ENCODE peak calls at places on chromosomes 13 and 19, in eight cellular contexts. T, O, V, R, C, L, Q and B are unnamed samples.

GRCh38 chr13:113845723-113846638 is 17.9 kb downstream of the GAS6 start:
- DNase-seq in T (no peak), O (no peak), V (no peak), R (peak), C (no peak), L (no peak), Q (no peak), B (no peak)

GRCh38 chr13:20349564-20350379 is 117.7 kb upstream of the GJB6 start:
- DNase-seq in T (no peak), O (no peak), V (no peak), R (no peak), C (no peak), L (no peak), Q (no peak), B (no peak)

GRCh38 chr19:18906605-18907519 is 10.9 kb upstream of the CERS1 start:
- DNase-seq in T (no peak), O (no peak), V (no peak), R (no peak), C (no peak), L (no peak), Q (no peak), B (no peak)

GRCh38 chr13:67042556-67042955 is 187.6 kb downstream of the PCDH9 start:
- DNase-seq in T (no peak), O (no peak), V (no peak), R (no peak), C (no peak), L (no peak), Q (no peak), B (no peak)

GRCh38 chr13:91643394-91643793 is 245.0 kb downstream of the GPC5 start:
- DNase-seq in T (no peak), O (no peak), V (no peak), R (no peak), C (no peak), L (no peak), Q (no peak), B (no peak)

GRCh38 chr19:16862826-16863405 is 25.9 kb upstream of the F2RL3 start:
- DNase-seq in T (no peak), O (no peak), V (no peak), R (no peak), C (no peak), L (no peak), Q (no peak), B (no peak)

GRCh38 chr19:17121736-17122293 is 46.2 kb downstream of the MYO9B start:
- DNase-seq in T (no peak), O (no peak), V (peak), R (no peak), C (no peak), L (peak), Q (no peak), B (no peak)

GRCh38 chr13:51805925-51806324 is 2.0 kb upstream of the DHRS12 start:
- DNase-seq in T (no peak), O (no peak), V (no peak), R (no peak), C (no peak), L (no peak), Q (no peak), B (no peak)

GRCh38 chr13:102742506-102742905 is 31.1 kb downstream of the TEX30 start:
- DNase-seq in T (no peak), O (no peak), V (no peak), R (no peak), C (no peak), L (no peak), Q (no peak), B (no peak)

GRCh38 chr13:59409211-59409610 is 754.5 kb downstream of the DIAPH3 start:
- DNase-seq in T (no peak), O (peak), V (peak), R (no peak), C (no peak), L (peak), Q (no peak), B (no peak)

GRCh38 chr13:37134411-37135041 is 29.1 kb upstream of the CSNK1A1L start:
- DNase-seq in T (no peak), O (no peak), V (peak), R (no peak), C (no peak), L (peak), Q (no peak), B (no peak)

GRCh38 chr13:43965446-43965845 is 85.7 kb downstream of the LACC1 start:
- DNase-seq in T (no peak), O (no peak), V (no peak), R (no peak), C (no peak), L (no peak), Q (no peak), B (no peak)

GRCh38 chr19:18438331-18439024 is 545 bp upstream of the ISYNA1 start:
- DNase-seq in T (no peak), O (no peak), V (peak), R (no peak), C (no peak), L (no peak), Q (no peak), B (no peak)

GRCh38 chr13:29935309-29935981 is 85.0 kb upstream of the UBL3 start:
- DNase-seq in T (peak), O (no peak), V (no peak), R (no peak), C (peak), L (no peak), Q (no peak), B (no peak)

GRCh38 chr13:33123066-33123940 is 107.1 kb downstream of the KL start:
- DNase-seq in T (no peak), O (no peak), V (peak), R (no peak), C (no peak), L (peak), Q (no peak), B (no peak)

GRCh38 chr19:2716722-2717637 is 4.2 kb downstream of the DIRAS1 start:
- DNase-seq in T (no peak), O (no peak), V (no peak), R (no peak), C (no peak), L (no peak), Q (no peak), B (no peak)

GRCh38 chr13:28138756-28139470 is 568 bp downstream of the PAN3 start:
- DNase-seq in T (peak), O (peak), V (peak), R (peak), C (peak), L (peak), Q (peak), B (peak)

GRCh38 chr13:71524245-71525002 is 342.6 kb downstream of the DACH1 start:
- DNase-seq in T (no peak), O (peak), V (no peak), R (no peak), C (no peak), L (no peak), Q (no peak), B (no peak)

GRCh38 chr19:49468199-49468598 is 5.8 kb upstream of the FLT3LG start:
- DNase-seq in T (no peak), O (no peak), V (no peak), R (no peak), C (no peak), L (no peak), Q (no peak), B (no peak)

GRCh38 chr13:114038211-114038613 is 64.3 kb upstream of the C13orf46 start:
- DNase-seq in T (no peak), O (no peak), V (no peak), R (no peak), C (no peak), L (no peak), Q (no peak), B (no peak)

GRCh38 chr19:10332158-10332964 is 968 bp downstream of the RAVER1 start:
- DNase-seq in T (no peak), O (no peak), V (no peak), R (no peak), C (no peak), L (no peak), Q (no peak), B (no peak)

GRCh38 chr19:17749912-17750317 is 1.4 kb upstream of the FCHO1 start:
- DNase-seq in T (no peak), O (no peak), V (no peak), R (no peak), C (no peak), L (no peak), Q (no peak), B (no peak)

GRCh38 chr19:3573162-3573857 is 566 bp downstream of the HMG20B start:
- DNase-seq in T (no peak), O (no peak), V (no peak), R (no peak), C (no peak), L (no peak), Q (no peak), B (no peak)

GRCh38 chr13:33882804-33883203 is 64.9 kb downstream of the RFC3 start:
- DNase-seq in T (no peak), O (no peak), V (no peak), R (no peak), C (no peak), L (no peak), Q (no peak), B (no peak)

GRCh38 chr13:40137400-40137799 is 481.9 kb downstream of the COG6 start:
- DNase-seq in T (no peak), O (no peak), V (no peak), R (no peak), C (no peak), L (no peak), Q (no peak), B (no peak)

GRCh38 chr13:46478641-46479040 is 74.3 kb upstream of the LRCH1 start:
- DNase-seq in T (no peak), O (no peak), V (no peak), R (no peak), C (no peak), L (peak), Q (no peak), B (no peak)

GRCh38 chr13:93690139-93690538 is 463.5 kb downstream of the GPC6 start:
- DNase-seq in T (no peak), O (no peak), V (peak), R (no peak), C (no peak), L (peak), Q (no peak), B (no peak)

GRCh38 chr13:31674056-31674455 is 65.3 kb upstream of the RXFP2 start:
- DNase-seq in T (no peak), O (no peak), V (no peak), R (no peak), C (no peak), L (peak), Q (no peak), B (no peak)

GRCh38 chr19:51166846-51167490 is 24.9 kb downstream of the SIGLEC7 start:
- DNase-seq in T (peak), O (no peak), V (no peak), R (no peak), C (no peak), L (no peak), Q (no peak), B (no peak)

GRCh38 chr19:55165952-55166529 is 372 bp downstream of the DNAAF3 start:
- DNase-seq in T (peak), O (peak), V (peak), R (no peak), C (no peak), L (peak), Q (peak), B (no peak)

GRCh38 chr13:63954683-63955082 is 2539.0 kb upstream of the PCDH20 start:
- DNase-seq in T (no peak), O (no peak), V (no peak), R (no peak), C (no peak), L (no peak), Q (no peak), B (no peak)

GRCh38 chr19:17244618-17245534 is 843 bp downstream of the NR2F6 start:
- DNase-seq in T (no peak), O (no peak), V (no peak), R (no peak), C (no peak), L (no peak), Q (no peak), B (no peak)

GRCh38 chr13:107450931-107451330 is 764.4 kb downstream of the LIG4 start:
- DNase-seq in T (no peak), O (no peak), V (peak), R (no peak), C (no peak), L (peak), Q (no peak), B (no peak)

GRCh38 chr13:21124853-21125252 is 51.5 kb downstream of the SKA3 start:
- DNase-seq in T (no peak), O (peak), V (peak), R (peak), C (no peak), L (peak), Q (no peak), B (no peak)